ENCODE peak calls at places on chromosomes 4 and X, in four cellular contexts. N, B, A and P are unnamed samples.

GRCh38 chr4:185849543-185850185 is 37.7 kb upstream of the SORBS2 start:
- DNase-seq in N (peak), B (no peak), A (no peak), P (no peak)

GRCh38 chr4:107034091-107034698 is 1.9 kb downstream of the DKK2 start:
- DNase-seq in N (peak), B (peak), A (no peak), P (peak)

GRCh38 chr4:6693274-6694176 is at the start of gene S100P:
- DNase-seq in N (peak), B (no peak), A (no peak), P (no peak)

GRCh38 chr4:113157086-113157857 is 107.8 kb downstream of the ANK2 start:
- DNase-seq in N (no peak), B (no peak), A (no peak), P (no peak)

GRCh38 chr4:74230902-74231499 is 73.1 kb downstream of the MTHFD2L start:
- DNase-seq in N (peak), B (no peak), A (no peak), P (peak)

GRCh38 chr4:139458999-139459398 is 5.1 kb downstream of the RAB33B start:
- DNase-seq in N (no peak), B (no peak), A (no peak), P (peak)

GRCh38 chr4:88522702-88523324 is 763 bp downstream of the PYURF start:
- DNase-seq in N (peak), B (no peak), A (no peak), P (no peak)

GRCh38 chr4:2937146-2937857 is 25.9 kb downstream of the NOP14 start:
- DNase-seq in N (no peak), B (no peak), A (peak), P (no peak)

GRCh38 chr4:8730159-8730558 is 137.6 kb downstream of the CPZ start:
- DNase-seq in N (no peak), B (no peak), A (no peak), P (no peak)

GRCh38 chr4:10031663-10032590 is 10.6 kb upstream of the SLC2A9 start:
- DNase-seq in N (peak), B (no peak), A (no peak), P (no peak)

GRCh38 chr4:177297781-177298391 is 11.8 kb upstream of the NEIL3 start:
- DNase-seq in N (no peak), B (no peak), A (no peak), P (no peak)

GRCh38 chrX:122739770-122740169 is 444.3 kb upstream of the GRIA3 start:
- DNase-seq in N (no peak), B (no peak), A (no peak), P (peak)

GRCh38 chr4:8315343-8316250 is 46.0 kb downstream of the HTRA3 start:
- DNase-seq in N (peak), B (no peak), A (peak), P (peak)

GRCh38 chr4:168856312-168856711 is 153.7 kb downstream of the CBR4 start:
- DNase-seq in N (peak), B (no peak), A (no peak), P (peak)

GRCh38 chr4:7808181-7808580 is 131.5 kb downstream of the AFAP1 start:
- DNase-seq in N (no peak), B (no peak), A (no peak), P (no peak)

GRCh38 chr4:22427676-22428075 is 88.2 kb downstream of the ADGRA3 start:
- DNase-seq in N (no peak), B (no peak), A (no peak), P (no peak)

GRCh38 chr4:169311643-169312365 is 41.0 kb upstream of the SH3RF1 start:
- DNase-seq in N (peak), B (no peak), A (no peak), P (peak)

GRCh38 chrX:53291596-53291995 is 10.2 kb upstream of the IQSEC2 start:
- DNase-seq in N (no peak), B (no peak), A (no peak), P (no peak)

GRCh38 chrX:53290441-53291041 is 9.2 kb upstream of the IQSEC2 start:
- DNase-seq in N (no peak), B (no peak), A (no peak), P (no peak)

GRCh38 chrX:53288173-53288572 is 6.8 kb upstream of the IQSEC2 start:
- DNase-seq in N (peak), B (no peak), A (no peak), P (no peak)

DNA sequence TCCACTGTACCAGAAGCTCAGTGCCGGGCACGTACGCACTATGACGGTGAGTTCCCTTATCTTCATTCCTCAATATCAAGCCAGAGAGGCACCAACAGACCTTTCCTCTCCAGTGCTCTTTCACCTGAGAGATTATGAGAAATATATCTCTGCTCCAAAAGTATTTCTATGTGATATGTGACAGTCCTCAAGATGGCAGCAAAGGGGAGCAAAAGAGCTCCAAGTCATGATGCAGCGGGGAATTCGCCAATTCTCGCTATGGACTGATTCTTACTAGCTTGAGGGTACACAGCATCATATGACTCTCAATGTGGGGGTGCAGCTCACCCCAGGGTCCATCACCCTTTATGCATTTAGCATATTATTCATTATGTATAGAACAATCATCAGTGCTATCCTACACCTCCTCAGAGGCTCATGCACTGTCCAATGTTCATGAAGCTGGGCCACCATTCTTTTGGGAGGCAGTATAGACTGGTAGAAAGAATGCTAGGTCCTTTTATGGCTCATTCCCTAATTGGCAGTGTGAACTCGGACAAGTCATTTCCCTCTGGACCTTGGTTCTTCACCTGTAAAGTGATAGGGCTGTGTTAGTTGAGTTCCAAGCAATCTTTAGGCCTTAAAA is 12.8 kb upstream of the IQSEC2 start:
- DNase-seq in N (peak), B (no peak), A (no peak), P (no peak)
- TF ChIP-seq CTCF in N (peak), B (no peak), A (peak), P (peak)

GRCh38 chr4:147651563-147651962 is 32.4 kb downstream of the PRMT9 start:
- DNase-seq in N (no peak), B (no peak), A (no peak), P (no peak)
- TF ChIP-seq CTCF in N (no peak), B (no peak), A (no peak), P (no peak)

DNA sequence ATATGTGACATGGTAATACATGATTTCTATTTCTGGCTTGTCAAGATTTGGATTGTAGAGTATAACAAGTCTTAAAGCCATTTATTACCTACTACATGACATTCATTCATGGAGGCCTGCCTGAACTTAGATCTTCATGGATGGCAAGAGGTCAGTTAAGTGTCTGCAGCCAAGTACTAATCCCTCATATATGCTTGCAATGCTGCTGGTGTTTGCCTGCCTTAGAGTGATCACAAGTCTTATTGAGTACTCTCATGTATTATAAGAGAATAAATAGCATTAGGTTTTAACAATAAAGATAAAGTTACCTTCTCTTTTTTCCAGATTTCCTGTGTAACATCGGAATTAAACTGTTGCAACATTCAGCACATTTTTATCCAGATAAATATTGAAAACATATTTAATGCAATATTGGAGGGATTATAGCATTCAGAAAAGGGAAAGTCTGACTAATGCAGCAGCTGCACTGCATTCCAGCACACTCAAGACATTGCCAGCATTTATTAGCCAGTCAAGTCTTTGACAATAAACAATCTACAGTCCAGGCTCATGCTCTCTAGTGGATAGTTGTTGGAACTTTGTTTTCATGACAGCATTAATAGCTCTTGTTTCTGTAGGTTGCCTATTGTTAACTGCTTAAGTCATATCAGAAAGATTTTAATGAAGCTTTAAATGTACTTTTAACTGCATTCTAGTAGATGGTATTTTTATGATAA is 737.1 kb downstream of the FAT4 start:
- DNase-seq in N (peak), B (no peak), A (peak), P (peak)
- TF ChIP-seq CTCF in N (peak), B (no peak), A (peak), P (peak)

DNA sequence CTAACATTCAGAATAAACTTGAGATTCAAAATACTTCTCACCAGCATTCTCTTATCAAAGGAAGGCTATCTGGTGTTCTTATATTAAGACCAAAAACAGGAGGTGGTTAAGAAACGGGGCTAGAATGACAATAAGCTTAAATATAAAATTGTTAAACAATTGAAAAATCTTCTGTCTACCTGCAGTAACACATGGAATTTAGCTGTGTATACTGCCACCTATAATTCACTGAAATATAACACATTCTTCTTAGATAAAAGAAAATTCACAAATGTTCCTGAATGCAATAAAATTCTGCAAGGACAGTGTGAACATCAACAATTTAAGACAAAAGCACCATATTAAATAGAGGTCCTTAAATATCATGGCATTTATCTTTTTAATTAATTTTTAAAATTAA is 11.5 kb upstream of the PCDH10 start:
- DNase-seq in N (no peak), B (no peak), A (no peak), P (no peak)
- TF ChIP-seq CTCF in N (no peak), B (no peak), A (peak), P (peak)

GRCh38 chrX:111264397-111264796 is 5.9 kb downstream of the CAPN6 start:
- DNase-seq in N (no peak), B (no peak), A (no peak), P (no peak)
- TF ChIP-seq CTCF in N (no peak), B (no peak), A (no peak), P (no peak)

DNA sequence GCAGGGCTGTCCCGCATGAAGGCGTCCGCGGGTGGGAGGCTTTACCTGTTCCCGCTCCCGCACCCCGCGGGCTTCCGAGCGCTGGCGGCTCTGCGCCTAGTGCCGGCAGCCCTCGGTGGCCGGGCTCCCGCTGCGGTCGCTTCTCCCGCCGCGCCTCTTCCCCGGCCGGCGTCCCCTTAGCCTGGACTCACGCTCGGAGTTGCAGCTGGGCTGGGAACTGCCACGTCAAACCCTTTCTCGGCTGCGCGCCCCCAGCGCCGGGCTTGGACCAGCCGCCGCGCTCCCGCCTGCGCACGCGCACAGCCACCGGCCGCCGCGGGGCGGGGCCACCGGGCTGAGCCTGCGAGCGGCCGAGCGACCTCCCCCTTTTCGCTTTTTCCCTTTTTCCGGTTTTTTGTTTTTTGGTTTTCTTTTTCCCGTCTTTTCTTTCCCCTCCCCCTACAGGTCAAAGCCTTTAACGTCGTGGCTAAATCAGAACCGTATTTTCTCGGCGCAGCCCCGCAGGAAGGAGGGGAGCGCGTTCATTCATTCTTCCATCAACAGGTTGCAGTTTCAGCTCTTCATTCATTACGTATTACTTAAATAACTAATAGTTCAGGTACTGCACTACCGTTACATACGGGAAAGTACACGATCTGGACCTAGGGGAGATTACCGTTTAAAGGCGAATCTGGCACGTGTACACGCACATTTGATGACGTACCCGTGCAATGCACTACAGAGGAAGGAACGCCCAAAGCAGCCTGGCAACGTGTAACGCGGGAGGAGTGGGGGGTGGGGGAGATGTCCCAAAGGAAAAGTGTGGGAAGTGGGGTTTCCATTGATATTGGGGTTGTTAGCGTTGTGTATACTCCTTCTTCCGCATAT is at the start of gene SEC24D:
- DNase-seq in N (peak), B (peak), A (peak), P (peak)
- TF ChIP-seq CTCF in N (no peak), B (peak), A (no peak), P (peak)